ENCODE peak calls at places on chromosome 17, in four cellular contexts. Z is A549, Y is GM12878, E is HepG2. M is an unnamed sample. For H3K4me1, the result is how much of the 10 kb centered on the place peaks cover.

GRCh38 chr17:36934759-36935630 is 2.3 kb upstream of the LHX1 start:
- DNase-seq in Z (peak), Y (no peak), E (no peak), M (no peak)

GRCh38 chr17:10787306-10788020 is 16.4 kb downstream of the TMEM238L start:
- DNase-seq in Z (no peak), Y (no peak), E (no peak), M (no peak)

GRCh38 chr17:48575673-48576478 is 2.3 kb downstream of the HOXB4 start:
- DNase-seq in Z (no peak), Y (no peak), E (no peak), M (peak)

GRCh38 chr17:72126575-72127486 is 6.0 kb downstream of the SOX9 start:
- DNase-seq in Z (peak), Y (no peak), E (peak), M (no peak)

GRCh38 chr17:52828621-52829020 is 670.1 kb upstream of the CA10 start:
- DNase-seq in Z (peak), Y (no peak), E (no peak), M (no peak)

GRCh38 chr17:10610821-10611323 is 46.2 kb downstream of the MYH3 start:
- DNase-seq in Z (no peak), Y (no peak), E (no peak), M (no peak)

GRCh38 chr17:48211787-48212186 is 104.2 kb downstream of the SNX11 start:
- DNase-seq in Z (no peak), Y (no peak), E (no peak), M (no peak)

GRCh38 chr17:9044796-9045470 is 23.6 kb downstream of the NTN1 start:
- DNase-seq in Z (no peak), Y (no peak), E (no peak), M (no peak)

GRCh38 chr17:80219013-80219776 is 938 bp downstream of the SGSH start:
- DNase-seq in Z (peak), Y (peak), E (peak), M (peak)

GRCh38 chr17:40113961-40114272 is 7.9 kb upstream of the MSL1 start:
- DNase-seq in Z (no peak), Y (no peak), E (no peak), M (no peak)

GRCh38 chr17:76805319-76805718 is 62.9 kb upstream of the MGAT5B start:
- DNase-seq in Z (peak), Y (no peak), E (no peak), M (no peak)

GRCh38 chr17:61474235-61474927 is 22.2 kb downstream of the TBX4 start:
- DNase-seq in Z (no peak), Y (no peak), E (no peak), M (no peak)

GRCh38 chr17:17151055-17151454 is 55.1 kb downstream of the PLD6 start:
- DNase-seq in Z (peak), Y (no peak), E (no peak), M (no peak)

GRCh38 chr17:34302626-34303025 is 16.6 kb upstream of the CCL8 start:
- DNase-seq in Z (no peak), Y (no peak), E (no peak), M (no peak)
- H3K4me1 ChIP-seq in Z (under half), Y (under half), E (under half), M (under half)

GRCh38 chr17:64223931-64224657 is 39.0 kb downstream of the TEX2 start:
- DNase-seq in Z (no peak), Y (no peak), E (no peak), M (no peak)
- TF ChIP-seq MYC in Z (no peak), Y (no peak), E (no peak), M (no peak)

GRCh38 chr17:78908426-78908825 is 5.4 kb upstream of the CEP295NL start:
- DNase-seq in Z (no peak), Y (no peak), E (peak), M (no peak)
- H3K4me1 ChIP-seq in Z (under half), Y (under half), E (under half), M (under half)

GRCh38 chr17:82371333-82372062 is at the start of gene UTS2R:
- DNase-seq in Z (no peak), Y (no peak), E (no peak), M (no peak)
- TF ChIP-seq MYC in Z (no peak), Y (no peak), E (no peak), M (no peak)

GRCh38 chr17:1371893-1372590 is 28.0 kb downstream of the YWHAE start:
- DNase-seq in Z (no peak), Y (no peak), E (no peak), M (no peak)

GRCh38 chr17:1374426-1375177 is 25.4 kb downstream of the YWHAE start:
- DNase-seq in Z (no peak), Y (no peak), E (no peak), M (no peak)

GRCh38 chr17:1373710-1374237 is 26.2 kb downstream of the YWHAE start:
- DNase-seq in Z (no peak), Y (no peak), E (no peak), M (no peak)

GRCh38 chr17:1375615-1376014 is 24.4 kb downstream of the YWHAE start:
- DNase-seq in Z (no peak), Y (no peak), E (no peak), M (no peak)

GRCh38 chr17:1372618-1373017 is 27.4 kb downstream of the YWHAE start:
- DNase-seq in Z (no peak), Y (no peak), E (no peak), M (no peak)
- H3K4me1 ChIP-seq in Z (under half), Y (under half), E (under half), M (under half)

GRCh38 chr17:1621273-1621954 is 7.2 kb downstream of the SLC43A2 start:
- DNase-seq in Z (no peak), Y (no peak), E (peak), M (no peak)

GRCh38 chr17:1625053-1625452 is 3.6 kb downstream of the SLC43A2 start:
- DNase-seq in Z (no peak), Y (no peak), E (no peak), M (no peak)

GRCh38 chr17:1625507-1626080 is 3.0 kb downstream of the SLC43A2 start:
- DNase-seq in Z (no peak), Y (no peak), E (no peak), M (no peak)

GRCh38 chr17:1624650-1625049 is 4.0 kb downstream of the SLC43A2 start:
- DNase-seq in Z (no peak), Y (no peak), E (no peak), M (no peak)

DNA sequence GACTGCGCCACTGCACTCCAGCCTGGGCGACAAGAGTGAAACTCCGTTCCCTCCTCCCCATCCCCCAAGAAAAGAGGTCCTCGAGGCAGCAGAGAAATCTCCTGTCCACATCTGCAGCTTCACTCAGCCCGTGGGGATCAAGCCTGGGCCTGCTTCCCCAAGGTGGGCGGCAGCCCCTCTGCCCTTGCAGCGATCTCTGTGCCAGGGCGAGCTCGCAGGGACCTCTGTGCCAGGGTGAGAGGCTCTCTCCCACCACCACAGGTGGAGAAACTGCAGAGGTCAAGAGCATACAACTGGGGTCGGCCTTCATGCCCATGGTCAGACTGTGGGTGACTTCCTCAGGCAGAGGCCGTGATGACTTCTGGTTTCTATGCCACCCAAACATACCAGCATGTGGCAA is 5.6 kb downstream of the SLC43A2 start:
- DNase-seq in Z (no peak), Y (no peak), E (no peak), M (no peak)
- TF ChIP-seq MYC in Z (no peak), Y (no peak), E (no peak), M (no peak)